ENCODE peak calls at places on chromosomes 2 and 18, in four cellular contexts. One of them, this sample, is unnamed. For H3K4me1, the result is how much of the 10 kb centered on the place peaks cover.

GRCh38 chr18:26405190-26405781 is 143.1 kb downstream of the KCTD1 start:
- DNase-seq in body of pancreas: peak
- DNase-seq in pancreas: peak
- DNase-seq in thoracic aorta: no peak
- DNase-seq in this sample: no peak

GRCh38 chr2:230602562-230603230 is 109.9 kb upstream of the CAB39 start:
- DNase-seq in body of pancreas: no peak
- DNase-seq in thoracic aorta: no peak
- DNase-seq in pancreas: no peak
- DNase-seq in this sample: no peak

GRCh38 chr2:170224692-170225091 is 46.7 kb downstream of the MYO3B start:
- DNase-seq in thoracic aorta: no peak
- DNase-seq in pancreas: no peak
- DNase-seq in body of pancreas: no peak
- DNase-seq in this sample: no peak

GRCh38 chr18:46536215-46536874 is 120.7 kb downstream of the LOXHD1 start:
- DNase-seq in body of pancreas: no peak
- DNase-seq in pancreas: no peak
- DNase-seq in thoracic aorta: no peak
- DNase-seq in this sample: no peak

GRCh38 chr2:68992341-68992740 is 17.9 kb downstream of the GKN1 start:
- DNase-seq in body of pancreas: no peak
- DNase-seq in thoracic aorta: no peak
- DNase-seq in pancreas: no peak
- DNase-seq in this sample: no peak

GRCh38 chr2:53036196-53036595 is 731.4 kb upstream of the CHAC2 start:
- DNase-seq in thoracic aorta: no peak
- DNase-seq in body of pancreas: no peak
- DNase-seq in pancreas: no peak
- DNase-seq in this sample: no peak

GRCh38 chr2:9631976-9632700 is 1.3 kb upstream of the YWHAQ start:
- DNase-seq in thoracic aorta: no peak
- DNase-seq in pancreas: peak
- DNase-seq in body of pancreas: no peak
- DNase-seq in this sample: no peak

GRCh38 chr2:38708900-38709321 is 42.2 kb downstream of the SRSF7 start:
- DNase-seq in thoracic aorta: no peak
- DNase-seq in body of pancreas: no peak
- DNase-seq in pancreas: no peak
- DNase-seq in this sample: no peak

GRCh38 chr2:234919711-234920110 is 32.1 kb upstream of the SH3BP4 start:
- DNase-seq in thoracic aorta: no peak
- DNase-seq in body of pancreas: no peak
- DNase-seq in pancreas: no peak
- DNase-seq in this sample: no peak

GRCh38 chr2:231984992-231985391 is 23.5 kb downstream of the DIS3L2 start:
- DNase-seq in body of pancreas: no peak
- DNase-seq in thoracic aorta: no peak
- DNase-seq in pancreas: no peak
- DNase-seq in this sample: no peak

GRCh38 chr18:32624182-32624723 is 148.6 kb downstream of the KLHL14 start:
- DNase-seq in body of pancreas: no peak
- DNase-seq in pancreas: no peak
- DNase-seq in thoracic aorta: no peak
- DNase-seq in this sample: no peak

GRCh38 chr2:159938375-159938774 is 124.0 kb downstream of the PLA2R1 start:
- DNase-seq in body of pancreas: no peak
- DNase-seq in pancreas: no peak
- DNase-seq in thoracic aorta: no peak
- DNase-seq in this sample: no peak

GRCh38 chr2:25265802-25266201 is 75.9 kb downstream of the DNMT3A start:
- DNase-seq in body of pancreas: no peak
- DNase-seq in thoracic aorta: no peak
- DNase-seq in pancreas: no peak
- DNase-seq in this sample: no peak

GRCh38 chr2:172103471-172104292 is 982 bp upstream of the DLX2 start:
- DNase-seq in pancreas: peak
- DNase-seq in body of pancreas: peak
- DNase-seq in thoracic aorta: no peak
- DNase-seq in this sample: peak
- H3K4me1 ChIP-seq in pancreas: under half
- H3K4me1 ChIP-seq in body of pancreas: half or more
- H3K4me1 ChIP-seq in thoracic aorta: under half
- H3K4me1 ChIP-seq in this sample: half or more

GRCh38 chr2:212991120-212991519 is 160.3 kb downstream of the IKZF2 start:
- DNase-seq in pancreas: no peak
- DNase-seq in thoracic aorta: no peak
- DNase-seq in body of pancreas: no peak
- DNase-seq in this sample: no peak
- H3K27ac ChIP-seq in pancreas: no peak
- H3K27ac ChIP-seq in thoracic aorta: no peak
- H3K27ac ChIP-seq in body of pancreas: no peak
- H3K27ac ChIP-seq in this sample: no peak

DNA sequence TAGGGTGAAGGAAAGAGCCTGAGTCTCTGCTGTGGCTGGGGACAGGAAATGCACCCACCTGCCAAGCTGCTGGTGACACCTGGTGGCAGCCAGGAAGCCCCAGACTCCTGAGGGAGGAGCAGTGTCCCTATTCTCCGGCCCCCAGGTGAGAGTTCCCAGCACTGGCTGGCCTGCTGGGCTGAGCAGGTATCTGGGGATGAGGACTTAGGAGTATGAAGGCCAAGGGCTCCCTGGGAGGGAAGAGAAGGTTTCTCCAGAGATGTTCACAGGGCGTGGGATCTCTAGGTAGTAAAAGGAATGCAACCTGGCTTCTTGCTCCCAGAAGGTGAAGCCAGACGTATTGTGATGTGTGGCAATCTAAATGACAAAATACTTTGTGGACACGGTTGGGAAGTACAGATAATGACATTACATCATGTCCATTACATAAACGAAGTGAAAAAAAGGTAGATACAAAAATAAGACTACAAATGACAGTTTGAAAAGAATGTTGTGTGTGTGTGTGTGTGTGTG is 75.8 kb upstream of the SLC1A4 start:
- DNase-seq in thoracic aorta: no peak
- DNase-seq in pancreas: no peak
- DNase-seq in body of pancreas: peak
- DNase-seq in this sample: no peak
- TF ChIP-seq CTCF in thoracic aorta: no peak
- TF ChIP-seq CTCF in pancreas: no peak
- TF ChIP-seq CTCF in body of pancreas: peak
- TF ChIP-seq CTCF in this sample: no peak

GRCh38 chr2:37564356-37564755 is 107.1 kb downstream of the CDC42EP3 start:
- DNase-seq in body of pancreas: no peak
- DNase-seq in thoracic aorta: no peak
- DNase-seq in pancreas: no peak
- DNase-seq in this sample: no peak

GRCh38 chr2:37563375-37564011 is 107.9 kb downstream of the CDC42EP3 start:
- DNase-seq in body of pancreas: no peak
- DNase-seq in thoracic aorta: no peak
- DNase-seq in pancreas: no peak
- DNase-seq in this sample: no peak

GRCh38 chr2:37560863-37561614 is 110.4 kb downstream of the CDC42EP3 start:
- DNase-seq in body of pancreas: no peak
- DNase-seq in pancreas: no peak
- DNase-seq in thoracic aorta: no peak
- DNase-seq in this sample: no peak

GRCh38 chr2:37560241-37560848 is 111.1 kb downstream of the CDC42EP3 start:
- DNase-seq in body of pancreas: no peak
- DNase-seq in thoracic aorta: no peak
- DNase-seq in pancreas: no peak
- DNase-seq in this sample: no peak

DNA sequence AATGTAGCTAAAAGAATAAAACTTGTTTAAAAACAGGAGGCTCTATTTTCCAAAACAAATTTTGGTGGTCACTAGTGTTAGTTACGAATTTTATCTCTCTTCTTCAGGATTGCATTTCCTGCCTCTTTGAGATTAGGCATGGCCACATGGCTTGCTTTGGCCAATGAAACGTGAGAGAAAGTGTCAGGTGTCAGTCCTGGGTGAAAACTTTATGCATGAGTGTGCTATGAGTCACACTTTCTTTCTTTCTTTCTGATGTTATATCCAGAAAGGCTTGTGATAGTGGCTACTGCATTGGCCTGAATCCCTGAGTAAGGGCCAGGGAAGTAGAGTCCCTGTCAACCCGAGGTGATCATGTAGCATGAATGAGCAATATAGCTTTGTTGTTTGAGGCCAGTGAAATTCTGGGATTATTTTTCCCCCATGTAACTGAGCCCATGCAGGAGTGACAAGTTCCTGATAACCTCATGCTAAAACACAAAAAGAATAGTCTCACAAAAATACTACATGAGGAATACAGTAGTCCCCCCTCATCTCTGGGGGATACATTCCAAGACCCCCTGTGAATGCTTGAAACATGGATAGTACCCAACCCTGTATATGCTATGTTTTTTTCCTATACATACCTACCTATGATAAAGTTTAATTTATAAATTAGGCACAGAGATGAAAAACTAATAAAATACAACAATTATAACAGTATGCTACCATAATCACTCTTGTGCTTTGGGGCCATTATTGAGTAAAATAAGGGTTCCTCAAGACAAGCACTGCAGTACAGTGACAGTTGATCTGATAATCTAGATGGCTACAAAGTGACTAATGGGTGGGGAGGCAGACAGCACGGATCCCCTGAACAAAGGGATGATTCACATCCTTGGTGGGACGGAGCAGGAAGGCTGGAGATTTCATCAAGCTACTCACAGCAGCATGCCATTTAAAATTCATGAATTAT is 109.5 kb downstream of the CDC42EP3 start:
- DNase-seq in pancreas: no peak
- DNase-seq in thoracic aorta: no peak
- DNase-seq in body of pancreas: no peak
- DNase-seq in this sample: no peak
- H3K4me1 ChIP-seq in pancreas: under half
- H3K4me1 ChIP-seq in thoracic aorta: under half
- H3K4me1 ChIP-seq in body of pancreas: under half
- H3K4me1 ChIP-seq in this sample: under half

GRCh38 chr18:25348361-25349130 is 3.4 kb downstream of the ZNF521 start:
- DNase-seq in thoracic aorta: no peak
- DNase-seq in pancreas: no peak
- DNase-seq in body of pancreas: no peak
- DNase-seq in this sample: no peak
- H3K27ac ChIP-seq in thoracic aorta: peak
- H3K27ac ChIP-seq in pancreas: peak
- H3K27ac ChIP-seq in body of pancreas: peak
- H3K27ac ChIP-seq in this sample: peak

GRCh38 chr2:47299555-47299954 is 103.4 kb upstream of the MSH2 start:
- DNase-seq in thoracic aorta: no peak
- DNase-seq in pancreas: no peak
- DNase-seq in body of pancreas: no peak
- DNase-seq in this sample: peak
- TF ChIP-seq CTCF in thoracic aorta: no peak
- TF ChIP-seq CTCF in pancreas: no peak
- TF ChIP-seq CTCF in body of pancreas: no peak
- TF ChIP-seq CTCF in this sample: no peak

GRCh38 chr2:205771063-205771462 is 88.8 kb downstream of the NRP2 start:
- DNase-seq in pancreas: no peak
- DNase-seq in thoracic aorta: no peak
- DNase-seq in body of pancreas: no peak
- DNase-seq in this sample: no peak
- H3K4me1 ChIP-seq in pancreas: under half
- H3K4me1 ChIP-seq in thoracic aorta: under half
- H3K4me1 ChIP-seq in body of pancreas: under half
- H3K4me1 ChIP-seq in this sample: under half

GRCh38 chr2:205759732-205760516 is 77.6 kb downstream of the NRP2 start:
- DNase-seq in pancreas: no peak
- DNase-seq in thoracic aorta: no peak
- DNase-seq in body of pancreas: no peak
- DNase-seq in this sample: no peak

GRCh38 chr2:205765147-205765546 is 82.8 kb downstream of the NRP2 start:
- DNase-seq in thoracic aorta: no peak
- DNase-seq in body of pancreas: no peak
- DNase-seq in pancreas: no peak
- DNase-seq in this sample: no peak

GRCh38 chr2:205763708-205764501 is 81.6 kb downstream of the NRP2 start:
- DNase-seq in thoracic aorta: no peak
- DNase-seq in pancreas: peak
- DNase-seq in body of pancreas: peak
- DNase-seq in this sample: peak

GRCh38 chr2:205764502-205764815 is 82.2 kb downstream of the NRP2 start:
- DNase-seq in pancreas: no peak
- DNase-seq in thoracic aorta: no peak
- DNase-seq in body of pancreas: no peak
- DNase-seq in this sample: no peak

GRCh38 chr2:205762883-205763282 is 80.6 kb downstream of the NRP2 start:
- DNase-seq in body of pancreas: no peak
- DNase-seq in thoracic aorta: no peak
- DNase-seq in pancreas: no peak
- DNase-seq in this sample: no peak
- H3K27ac ChIP-seq in body of pancreas: no peak
- H3K27ac ChIP-seq in thoracic aorta: no peak
- H3K27ac ChIP-seq in pancreas: no peak
- H3K27ac ChIP-seq in this sample: no peak

DNA sequence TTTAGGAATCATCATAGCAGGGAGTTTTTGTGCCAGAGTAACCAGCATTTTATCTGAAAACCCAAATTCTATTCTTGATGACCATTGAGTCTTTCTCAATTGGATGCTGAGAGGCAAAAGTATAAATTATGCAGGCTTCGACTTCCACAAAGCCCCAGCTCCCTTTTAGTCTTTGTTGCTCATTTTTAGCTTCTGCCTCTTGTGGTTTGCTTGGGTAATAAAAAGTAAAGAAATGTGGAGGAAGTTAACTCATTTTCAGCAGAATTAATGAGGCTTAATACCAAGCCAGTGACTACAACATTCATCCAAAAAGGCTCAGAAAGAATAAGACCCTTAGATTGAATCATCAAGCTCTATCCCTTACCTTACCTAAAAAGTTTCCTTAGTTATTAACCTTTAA is 18.6 kb downstream of the ERMN start:
- DNase-seq in thoracic aorta: no peak
- DNase-seq in pancreas: no peak
- DNase-seq in body of pancreas: no peak
- DNase-seq in this sample: no peak
- TF ChIP-seq CTCF in thoracic aorta: no peak
- TF ChIP-seq CTCF in pancreas: no peak
- TF ChIP-seq CTCF in body of pancreas: no peak
- TF ChIP-seq CTCF in this sample: no peak

This sample was measured in psoas muscle.